ENCODE peak calls at places on chromosomes 4 and X, in nine cellular contexts. N is A549, E is heart left ventricle, R is testis, B is IMR-90, S is prostate gland, Q is uterus, O is K562, T is body of pancreas. C is an unnamed sample.

GRCh38 chr4:158018090-158018808 is 154.6 kb downstream of the GASK1B start:
- DNase-seq in S (no peak), E (no peak), T (no peak), O (no peak), B (no peak), R (no peak), N (no peak), Q (no peak), C (no peak)

GRCh38 chrX:17547658-17548057 is 172.7 kb downstream of the NHS start:
- DNase-seq in B (peak), R (peak), E (peak), N (peak), O (peak), T (peak), Q (peak), S (no peak), C (peak)

GRCh38 chrX:72676465-72676864 is 37.6 kb downstream of the PHKA1 start:
- DNase-seq in T (no peak), B (no peak), E (no peak), N (peak), Q (no peak), O (no peak), R (no peak), S (no peak), C (no peak)

GRCh38 chrX:106484233-106484632 is 127.5 kb upstream of the RADX start:
- DNase-seq in E (no peak), O (no peak), Q (no peak), N (no peak), R (no peak), T (no peak), S (no peak), B (no peak), C (no peak)

GRCh38 chr4:70705146-70705855 is 16.5 kb upstream of the RUFY3 start:
- DNase-seq in B (peak), E (peak), T (peak), O (peak), R (peak), S (peak), N (peak), Q (peak), C (no peak)

GRCh38 chr4:90165883-90166282 is 38.7 kb downstream of the CCSER1 start:
- DNase-seq in O (no peak), E (no peak), B (no peak), R (no peak), S (no peak), T (no peak), Q (no peak), N (no peak), C (no peak)

GRCh38 chr4:174318829-174319764 is 35.4 kb downstream of the CEP44 start:
- DNase-seq in T (no peak), S (no peak), E (no peak), Q (no peak), N (peak), O (peak), R (no peak), B (peak), C (no peak)

GRCh38 chrX:119062750-119063374 is 9.9 kb upstream of the CT47C1 start:
- DNase-seq in R (no peak), T (peak), O (peak), E (no peak), Q (no peak), S (no peak), N (no peak), B (peak), C (no peak)

GRCh38 chr4:147924604-147925412 is 192.9 kb downstream of the ARHGAP10 start:
- DNase-seq in Q (no peak), E (no peak), B (peak), N (peak), O (no peak), T (peak), R (peak), S (peak), C (no peak)

GRCh38 chr4:125187621-125188176 is 127.1 kb upstream of the FAT4 start:
- DNase-seq in N (no peak), O (no peak), S (peak), Q (no peak), T (peak), B (peak), R (peak), E (peak), C (no peak)

GRCh38 chrX:18664947-18665346 is 7.0 kb downstream of the RS1 start:
- DNase-seq in R (no peak), E (no peak), T (no peak), S (no peak), O (no peak), N (no peak), Q (no peak), B (no peak), C (no peak)

GRCh38 chrX:107482046-107482445 is 32.6 kb downstream of the FRMPD3 start:
- DNase-seq in S (no peak), O (no peak), N (no peak), B (no peak), T (no peak), R (no peak), E (no peak), Q (no peak), C (no peak)

GRCh38 chr4:25749150-25749794 is 93.6 kb downstream of the SLC34A2 start:
- DNase-seq in R (no peak), T (no peak), B (no peak), Q (no peak), E (no peak), S (no peak), O (no peak), N (no peak), C (no peak)

GRCh38 chrX:51456814-51457213 is 39.6 kb downstream of the NUDT11 start:
- DNase-seq in T (no peak), R (no peak), N (peak), Q (no peak), B (no peak), E (no peak), O (no peak), S (no peak), C (no peak)

GRCh38 chr4:42436950-42437349 is 39.7 kb downstream of the SHISA3 start:
- DNase-seq in R (no peak), Q (no peak), O (no peak), T (no peak), S (no peak), N (no peak), B (no peak), E (no peak), C (no peak)

GRCh38 chrX:151398346-151398745 is 1.3 kb downstream of the VMA21 start:
- DNase-seq in T (no peak), S (no peak), O (no peak), Q (no peak), E (no peak), R (no peak), B (no peak), N (no peak), C (no peak)

GRCh38 chrX:54248309-54248708 is 65.3 kb upstream of the FAM120C start:
- DNase-seq in N (peak), E (no peak), B (peak), O (no peak), S (no peak), R (no peak), T (no peak), Q (no peak), C (peak)

GRCh38 chr4:129144755-129145206 is 48.8 kb downstream of the C4orf33 start:
- DNase-seq in O (peak), S (no peak), Q (no peak), N (no peak), B (no peak), T (no peak), E (no peak), R (no peak), C (no peak)

GRCh38 chr4:21765810-21766407 is 182.7 kb downstream of the KCNIP4 start:
- DNase-seq in R (peak), E (no peak), Q (no peak), B (peak), N (peak), S (peak), O (peak), T (peak), C (no peak)

GRCh38 chr4:103370336-103370735 is 172.2 kb upstream of the CENPE start:
- DNase-seq in S (no peak), N (no peak), Q (no peak), T (no peak), R (no peak), B (no peak), E (no peak), O (no peak), C (no peak)

GRCh38 chr4:86264269-86264668 is 95.6 kb downstream of the MAPK10 start:
- DNase-seq in N (no peak), R (no peak), O (no peak), B (peak), S (no peak), Q (no peak), E (no peak), T (no peak), C (no peak)

GRCh38 chr4:143667461-143667860 is 33.0 kb downstream of the FREM3 start:
- DNase-seq in N (no peak), Q (peak), O (no peak), E (peak), R (peak), T (peak), B (peak), S (no peak), C (no peak)

GRCh38 chr4:182643801-182644311 is 273.3 kb downstream of the DCTD start:
- DNase-seq in B (peak), O (no peak), E (peak), R (no peak), Q (no peak), T (no peak), N (no peak), S (no peak), C (no peak)

GRCh38 chrX:123859828-123860505 is at the start of gene XIAP:
- DNase-seq in S (peak), E (peak), B (peak), O (peak), N (peak), R (peak), Q (peak), T (peak), C (peak)
- TF ChIP-seq POLR2A in S (peak), E (no peak), B (peak), O (peak), N (peak), R (no peak), Q (no peak), T (peak), C (peak)

DNA sequence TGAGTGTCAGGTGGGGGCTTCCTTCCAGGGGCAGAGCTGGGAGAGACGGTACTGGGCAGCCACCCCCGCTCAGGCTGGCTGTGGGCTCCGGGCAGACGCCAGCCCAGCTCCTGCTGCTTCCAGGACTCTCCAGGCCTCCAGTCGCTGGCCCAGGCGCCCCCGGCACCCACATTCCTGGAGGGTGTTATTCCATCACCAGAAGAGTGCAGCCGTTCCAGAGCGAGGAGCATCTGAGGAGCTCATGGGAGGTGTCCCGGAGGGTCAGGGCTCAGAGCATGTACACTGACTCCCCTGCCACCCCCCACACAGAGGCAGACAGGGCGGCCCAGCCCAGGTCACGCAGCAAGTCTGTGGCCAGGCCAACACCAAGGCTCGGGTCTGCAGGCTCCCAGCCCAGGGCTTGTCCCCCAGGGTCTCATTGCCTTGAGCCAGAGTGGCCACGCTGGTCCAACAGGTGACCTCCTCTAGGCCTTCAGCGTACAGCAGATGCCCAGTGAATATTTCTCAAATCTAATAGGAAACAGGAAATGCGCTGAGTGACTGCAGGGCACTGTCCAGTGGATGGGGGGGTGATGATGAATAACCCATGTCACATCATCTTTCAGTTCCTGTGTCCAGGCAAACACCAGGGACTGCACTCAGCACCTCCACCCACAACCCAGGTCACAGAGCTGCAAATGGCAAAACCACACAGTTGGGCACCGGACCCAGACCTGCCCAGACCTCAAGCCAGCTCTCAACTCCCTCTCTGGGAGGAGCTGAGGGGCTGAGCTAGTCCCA is 37.2 kb downstream of the ABLIM2 start:
- DNase-seq in T (no peak), O (no peak), Q (no peak), R (no peak), N (no peak), B (no peak), E (no peak), S (no peak), C (no peak)
- TF ChIP-seq POLR2A in T (no peak), O (no peak), Q (no peak), R (no peak), N (no peak), B (no peak), E (no peak), S (no peak), C (no peak)

DNA sequence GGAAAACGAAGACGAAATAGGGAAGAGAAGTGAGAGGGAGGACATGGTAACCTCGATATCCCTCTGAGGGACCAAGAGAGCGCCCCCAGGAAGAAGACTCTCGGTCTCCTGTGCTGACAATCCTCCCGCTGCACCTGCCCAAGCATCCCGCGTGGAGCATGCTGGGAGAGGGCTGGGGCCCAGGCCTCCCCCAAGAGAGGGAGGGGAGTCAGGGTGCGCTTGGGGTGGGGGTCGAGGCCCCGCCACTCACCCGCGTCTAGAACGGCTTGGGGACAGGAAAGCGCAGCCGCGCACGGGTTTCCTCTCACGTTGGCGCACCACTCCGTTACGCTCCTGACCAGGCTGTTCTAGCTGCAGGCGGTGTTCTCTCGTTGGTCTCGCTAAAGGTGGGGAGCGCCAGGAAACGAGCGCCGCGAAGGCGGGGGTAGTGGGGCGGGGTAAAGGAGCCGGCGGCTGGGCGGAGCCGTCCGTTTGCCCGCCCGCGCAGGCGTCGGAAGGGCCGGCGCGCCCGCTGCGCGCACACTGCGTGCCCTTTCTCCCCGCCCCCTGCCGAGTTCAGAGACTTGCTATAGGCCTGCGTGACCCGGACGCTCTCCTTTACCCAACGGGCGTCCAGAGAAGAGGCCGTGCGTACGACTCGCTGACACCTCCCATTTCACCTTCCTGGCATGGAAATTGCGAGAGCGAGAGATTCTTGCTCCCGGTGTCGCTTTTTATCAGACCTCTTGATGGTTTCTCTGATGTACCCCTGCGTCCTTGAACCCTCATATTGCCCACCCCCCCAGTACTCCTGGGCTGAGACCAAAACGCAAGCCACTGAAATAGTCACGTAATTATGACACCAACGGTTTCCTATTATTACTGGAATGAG is at the start of gene C1GALT1C1:
- DNase-seq in R (peak), N (peak), B (peak), S (peak), O (peak), T (peak), E (peak), Q (peak), C (peak)
- TF ChIP-seq POLR2A in R (no peak), N (peak), B (peak), S (peak), O (peak), T (peak), E (peak), Q (no peak), C (peak)

DNA sequence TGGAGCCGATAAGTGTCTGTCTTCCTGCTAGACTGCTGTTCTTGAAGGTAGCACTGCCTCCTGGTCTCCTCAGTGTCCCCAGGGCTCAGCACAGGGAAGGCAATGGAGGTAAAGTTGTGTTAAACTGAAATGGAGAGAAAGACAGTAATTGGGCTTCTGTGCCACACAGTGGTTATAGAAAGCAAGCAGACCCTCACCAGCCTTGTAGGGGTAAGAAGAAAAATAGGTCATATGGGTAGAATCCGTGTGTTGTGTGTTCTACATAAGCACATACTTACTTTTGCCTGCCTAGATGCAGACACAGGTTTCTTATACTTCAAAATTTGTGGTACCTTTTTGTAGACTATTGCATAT is 49.7 kb downstream of the RHOH start:
- DNase-seq in E (no peak), B (no peak), S (no peak), Q (no peak), T (no peak), N (no peak), O (no peak), R (no peak), C (no peak)
- TF ChIP-seq POLR2A in E (no peak), B (no peak), S (no peak), Q (no peak), T (no peak), N (no peak), O (no peak), R (no peak), C (no peak)

GRCh38 chrX:130091976-130092522 is 18.2 kb downstream of the ELF4 start:
- DNase-seq in Q (no peak), S (no peak), R (no peak), T (no peak), B (no peak), O (peak), N (no peak), E (peak), C (no peak)
- TF ChIP-seq POLR2A in Q (no peak), S (no peak), R (no peak), T (no peak), B (no peak), O (peak), N (no peak), E (no peak), C (no peak)

DNA sequence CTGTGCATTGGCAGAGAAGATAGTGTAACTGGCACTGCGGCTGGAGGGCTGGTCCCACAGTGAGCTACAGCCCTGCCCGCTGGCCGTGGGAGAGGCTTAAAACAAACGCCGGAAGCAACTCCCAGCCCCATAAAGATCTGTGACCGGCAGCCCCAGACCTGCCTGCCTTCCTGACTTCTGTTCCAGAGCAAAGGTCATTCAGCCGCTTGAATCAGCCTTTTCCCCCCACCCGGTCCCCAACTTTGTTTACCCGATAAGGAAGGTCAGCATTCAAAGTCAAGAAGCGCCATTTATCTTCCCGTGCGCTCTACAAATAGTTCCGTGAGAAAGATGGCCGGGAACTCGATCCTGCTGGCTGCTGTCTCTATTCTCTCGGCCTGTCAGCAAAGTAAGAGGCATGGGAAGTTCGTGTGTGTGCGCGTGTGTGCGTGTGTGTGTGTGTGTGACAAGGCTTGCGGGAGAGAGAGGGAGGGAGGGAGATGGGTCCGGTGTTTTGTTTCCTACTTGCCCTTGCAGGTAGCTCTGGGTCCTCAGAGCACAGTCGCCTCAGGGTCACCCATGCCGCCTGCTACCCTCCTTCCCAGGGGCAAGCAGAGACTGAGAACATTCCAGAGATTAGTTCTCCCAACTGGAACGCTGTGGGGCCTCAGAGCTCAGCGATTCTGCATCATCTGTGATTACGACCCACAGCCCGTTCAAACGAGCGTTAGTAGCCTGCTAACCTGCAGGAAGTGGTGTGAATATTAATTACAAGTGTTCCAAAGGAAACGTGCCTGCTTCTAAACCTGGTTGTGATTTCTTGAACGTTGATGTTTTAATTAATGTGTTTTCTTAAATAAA is at the start of gene MGST2:
- DNase-seq in T (peak), N (peak), B (peak), R (peak), Q (peak), S (peak), O (peak), E (peak), C (peak)
- TF ChIP-seq POLR2A in T (peak), N (peak), B (no peak), R (no peak), Q (no peak), S (peak), O (peak), E (peak), C (no peak)

GRCh38 chrX:47184486-47184885 is 9.1 kb upstream of the UBA1 start:
- DNase-seq in E (no peak), T (no peak), R (no peak), O (no peak), B (no peak), S (no peak), N (no peak), Q (no peak), C (no peak)
- TF ChIP-seq POLR2A in E (no peak), T (no peak), R (no peak), O (no peak), B (no peak), S (no peak), N (no peak), Q (no peak), C (no peak)

DNA sequence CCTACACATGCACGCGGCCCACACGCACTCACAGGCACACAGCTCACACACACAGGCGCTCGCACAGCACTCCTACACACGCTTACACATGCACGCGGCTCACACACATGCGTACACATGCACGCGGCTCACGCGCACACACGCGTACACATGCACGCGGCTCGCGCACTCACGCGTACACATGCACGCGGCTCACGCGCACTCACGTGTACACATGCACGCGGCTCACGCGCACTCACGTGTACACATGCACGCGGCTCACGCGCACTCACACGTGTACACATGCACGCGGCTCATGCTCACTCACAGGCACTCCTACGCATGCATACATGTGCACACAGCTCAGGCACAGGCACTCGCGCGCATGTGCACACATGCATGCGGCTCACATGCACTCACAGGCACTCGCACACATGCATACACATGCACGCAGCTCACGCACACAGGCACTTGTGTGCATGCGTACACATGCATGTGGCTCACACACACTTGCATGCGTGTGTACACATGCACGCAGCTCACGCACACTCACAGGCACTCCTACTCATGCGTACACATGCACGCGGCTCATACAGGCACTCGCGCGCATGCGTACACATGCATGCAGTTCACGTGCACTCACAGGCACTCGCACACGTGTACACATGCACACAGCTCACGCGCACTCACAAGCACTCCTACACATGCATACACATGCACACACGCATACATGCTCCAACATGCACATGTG is 44.9 kb downstream of the GAK start:
- DNase-seq in R (no peak), S (no peak), N (no peak), O (no peak), Q (no peak), T (no peak), B (no peak), E (no peak), C (no peak)
- TF ChIP-seq POLR2A in R (no peak), S (no peak), N (no peak), O (no peak), Q (no peak), T (no peak), B (no peak), E (no peak), C (no peak)

C was measured in H54.